ENCODE peak calls at places on chromosomes 13 and 19, in five cellular contexts. L, B, Z, J and D are unnamed samples.

GRCh38 chr13:102879793-102880499 is 34.1 kb downstream of the ERCC5 start:
- DNase-seq in L (no peak), J (peak), B (no peak), Z (no peak), D (no peak)

GRCh38 chr13:105920375-105920774 is 615.1 kb downstream of the EFNB2 start:
- DNase-seq in B (peak), L (no peak), J (no peak), Z (peak), D (no peak)

GRCh38 chr13:106802917-106803316 is 235.0 kb upstream of the ARGLU1 start:
- DNase-seq in Z (no peak), L (no peak), B (no peak), J (no peak), D (no peak)

GRCh38 chr13:47188802-47189201 is 291.9 kb upstream of the HTR2A start:
- DNase-seq in B (peak), L (no peak), J (no peak), Z (peak), D (no peak)

GRCh38 chr19:48137411-48137810 is 26.8 kb upstream of the PLA2G4C start:
- DNase-seq in L (no peak), B (no peak), Z (no peak), J (no peak), D (no peak)

GRCh38 chr13:66407159-66407558 is 823.0 kb downstream of the PCDH9 start:
- DNase-seq in L (no peak), Z (no peak), J (no peak), B (no peak), D (no peak)

GRCh38 chr19:41225238-41226052 is 6.4 kb downstream of the AXL start:
- DNase-seq in L (no peak), B (peak), J (no peak), Z (peak), D (no peak)

GRCh38 chr19:35140898-35141626 is 2.0 kb upstream of the FXYD7 start:
- DNase-seq in J (peak), Z (peak), L (peak), B (peak), D (peak)

GRCh38 chr13:72648513-72649065 is 78.8 kb downstream of the MZT1 start:
- DNase-seq in B (peak), J (peak), L (no peak), Z (peak), D (no peak)